ENCODE peak calls at places on chromosomes 13 and 19, in seven cellular contexts. P is left ventricle myocardium inferior, I is cardiac muscle cell, Q is RWPE1, G is tibial artery, M is brain microvascular endothelial cell, W is OCI-LY7. T is an unnamed sample.

GRCh38 chr19:42426643-42427042 is 545 bp downstream of the LIPE start:
- DNase-seq in P (no peak), I (no peak), Q (no peak), G (no peak), M (no peak), W (no peak), T (no peak)

GRCh38 chr13:24271611-24272451 is 37.5 kb upstream of the C1QTNF9 start:
- DNase-seq in P (peak), I (peak), Q (peak), G (peak), M (peak), W (no peak), T (peak)

GRCh38 chr13:101919541-101920306 is 467.2 kb downstream of the ITGBL1 start:
- DNase-seq in P (peak), I (peak), Q (no peak), G (no peak), M (peak), W (no peak), T (no peak)

GRCh38 chr19:18768046-18768771 is 22.9 kb downstream of the COMP start:
- DNase-seq in P (no peak), I (no peak), Q (no peak), G (no peak), M (no peak), W (no peak), T (no peak)

GRCh38 chr13:112768795-112769411 is 79.1 kb downstream of the ATP11A start:
- DNase-seq in P (peak), I (no peak), Q (no peak), G (no peak), M (no peak), W (no peak), T (no peak)

GRCh38 chr13:44271031-44271433 is 102.6 kb upstream of the SERP2 start:
- DNase-seq in P (no peak), I (no peak), Q (peak), G (no peak), M (no peak), W (no peak), T (no peak)

GRCh38 chr13:49754146-49754545 is 38.3 kb downstream of the KPNA3 start:
- DNase-seq in P (no peak), I (no peak), Q (no peak), G (no peak), M (no peak), W (no peak), T (no peak)

GRCh38 chr13:59458908-59459579 is 704.7 kb downstream of the DIAPH3 start:
- DNase-seq in P (no peak), I (peak), Q (peak), G (no peak), M (peak), W (no peak), T (no peak)

GRCh38 chr13:79228972-79229371 is 177.1 kb downstream of the RBM26 start:
- DNase-seq in P (no peak), I (no peak), Q (peak), G (no peak), M (no peak), W (no peak), T (no peak)

GRCh38 chr19:33687761-33688656 is 66.3 kb downstream of the CHST8 start:
- DNase-seq in P (no peak), I (no peak), Q (no peak), G (peak), M (no peak), W (no peak), T (no peak)
- H3K27ac ChIP-seq in P (no peak), I (no peak), Q (no peak), G (no peak), M (no peak), W (no peak), T (no peak)

GRCh38 chr13:72652681-72653080 is 74.7 kb downstream of the MZT1 start:
- DNase-seq in P (no peak), I (peak), Q (no peak), G (no peak), M (peak), W (no peak), T (no peak)

GRCh38 chr13:72643339-72643989 is 84.0 kb downstream of the MZT1 start:
- DNase-seq in P (peak), I (peak), Q (peak), G (peak), M (peak), W (peak), T (no peak)

GRCh38 chr13:72651196-72651595 is 76.2 kb downstream of the MZT1 start:
- DNase-seq in P (no peak), I (no peak), Q (no peak), G (no peak), M (peak), W (no peak), T (no peak)

GRCh38 chr13:72645521-72645920 is 81.9 kb downstream of the MZT1 start:
- DNase-seq in P (no peak), I (no peak), Q (no peak), G (no peak), M (no peak), W (no peak), T (no peak)

GRCh38 chr13:72648513-72649065 is 78.8 kb downstream of the MZT1 start:
- DNase-seq in P (no peak), I (peak), Q (no peak), G (no peak), M (no peak), W (no peak), T (no peak)
- TF ChIP-seq CTCF in P (no peak), I (peak), Q (no peak), G (no peak), M (peak), W (no peak), T (no peak)

GRCh38 chr13:64480206-64480605 is 2749.9 kb downstream of the PCDH9 start:
- DNase-seq in P (no peak), I (no peak), Q (no peak), G (no peak), M (no peak), W (no peak), T (no peak)
- H3K27ac ChIP-seq in P (no peak), I (no peak), Q (no peak), G (no peak), M (no peak), W (no peak), T (no peak)

GRCh38 chr13:20353973-20354372 is 121.9 kb upstream of the GJB6 start:
- DNase-seq in P (no peak), I (peak), Q (no peak), G (no peak), M (no peak), W (no peak), T (no peak)
- TF ChIP-seq CTCF in P (no peak), I (peak), Q (no peak), G (no peak), M (no peak), W (no peak), T (no peak)

DNA sequence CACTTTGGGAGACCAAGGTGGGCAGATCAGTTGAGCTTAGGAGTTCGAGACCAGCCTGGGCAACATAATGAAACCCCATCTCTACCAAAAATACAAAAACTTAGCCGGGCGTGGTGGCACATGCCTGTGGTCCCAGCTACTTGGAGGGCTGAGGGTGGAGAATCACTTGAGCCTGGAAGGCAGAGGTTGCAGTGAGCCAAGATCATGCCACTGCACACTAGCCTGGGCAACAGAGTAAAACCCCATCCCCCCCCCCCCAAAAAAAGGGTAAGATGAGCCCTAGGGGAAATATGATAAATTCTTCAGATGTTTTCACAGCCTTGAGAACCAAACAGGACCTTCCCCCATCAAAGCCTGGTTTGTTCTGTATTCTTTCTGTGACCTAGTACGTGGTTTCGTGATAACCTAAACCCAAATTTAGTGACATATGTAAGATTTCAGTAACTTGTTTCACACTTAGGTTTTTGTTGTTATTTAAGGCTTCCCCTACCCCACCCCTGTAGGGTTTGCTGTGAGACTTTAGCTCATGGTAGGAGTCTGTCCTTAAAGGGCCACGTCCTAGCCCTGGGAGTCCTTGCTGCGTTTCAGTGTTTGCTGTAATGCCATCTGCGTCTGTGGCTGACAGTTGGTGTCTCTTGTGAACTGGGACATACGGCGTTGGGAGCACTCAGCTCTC is 49.6 kb downstream of the MYO9B start:
- DNase-seq in P (no peak), I (peak), Q (no peak), G (no peak), M (peak), W (peak), T (no peak)
- H3K27ac ChIP-seq in P (peak), I (no peak), Q (peak), G (peak), M (peak), W (peak), T (peak)

DNA sequence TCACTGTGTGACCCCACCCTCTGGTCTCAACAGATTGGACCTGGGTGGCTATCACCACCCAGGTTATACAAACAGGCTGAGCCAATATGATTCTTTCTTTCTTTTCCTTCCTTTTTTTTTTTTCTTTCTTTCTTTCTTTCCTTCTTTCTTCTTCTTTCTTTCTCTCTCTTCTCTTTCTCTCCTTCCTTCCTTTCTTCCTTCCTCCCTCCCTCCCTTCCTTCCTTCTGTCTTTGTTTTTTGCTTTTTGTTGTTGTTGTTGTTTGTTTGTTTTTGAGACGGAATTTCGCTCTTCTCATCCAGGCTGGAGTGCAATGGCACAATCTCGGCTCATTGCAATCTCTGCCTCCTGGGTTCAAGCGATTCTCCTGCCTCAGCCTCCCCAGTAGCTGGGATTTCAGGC is 17.0 kb upstream of the PTPRS start:
- DNase-seq in P (no peak), I (no peak), Q (no peak), G (no peak), M (no peak), W (no peak), T (no peak)
- TF ChIP-seq CTCF in P (no peak), I (no peak), Q (no peak), G (no peak), M (no peak), W (no peak), T (no peak)

DNA sequence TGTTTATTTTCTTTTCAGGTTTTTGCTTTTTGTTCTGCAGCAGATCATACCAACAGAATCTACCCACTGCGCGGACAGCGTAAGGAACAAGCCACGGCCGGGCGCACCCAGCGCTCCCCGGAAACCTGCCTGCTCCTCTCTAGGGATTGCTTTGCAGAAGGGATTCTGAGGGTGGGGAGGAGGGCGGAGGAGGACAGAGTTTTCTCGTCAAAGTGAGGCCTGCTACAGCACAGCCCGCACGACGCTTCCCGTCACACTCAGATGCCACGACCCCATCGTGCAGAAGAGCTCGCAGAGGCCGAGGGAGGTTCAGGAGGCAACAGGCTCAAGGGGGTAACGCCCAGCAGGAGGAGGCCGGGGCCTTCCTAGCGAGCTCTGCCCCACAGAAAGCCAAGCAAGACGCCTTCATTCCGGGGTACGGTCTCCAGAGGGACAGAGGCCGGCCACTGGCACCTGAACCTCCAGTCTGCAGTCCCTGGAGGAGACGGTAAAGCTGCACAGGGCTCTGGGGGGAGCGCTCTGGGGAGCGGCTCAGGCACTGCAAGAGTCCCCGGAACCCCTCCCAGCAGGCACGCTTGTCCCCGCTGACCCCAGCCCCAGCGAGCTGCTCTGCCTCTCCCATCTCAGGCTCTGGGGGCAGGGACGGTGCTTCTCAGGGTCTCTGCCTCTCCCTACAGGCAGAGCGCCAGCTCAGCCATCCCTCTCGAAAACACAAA is 6.9 kb downstream of the REXO1 start:
- DNase-seq in P (no peak), I (no peak), Q (no peak), G (no peak), M (no peak), W (no peak), T (no peak)
- H3K27ac ChIP-seq in P (peak), I (peak), Q (peak), G (no peak), M (no peak), W (no peak), T (peak)

DNA sequence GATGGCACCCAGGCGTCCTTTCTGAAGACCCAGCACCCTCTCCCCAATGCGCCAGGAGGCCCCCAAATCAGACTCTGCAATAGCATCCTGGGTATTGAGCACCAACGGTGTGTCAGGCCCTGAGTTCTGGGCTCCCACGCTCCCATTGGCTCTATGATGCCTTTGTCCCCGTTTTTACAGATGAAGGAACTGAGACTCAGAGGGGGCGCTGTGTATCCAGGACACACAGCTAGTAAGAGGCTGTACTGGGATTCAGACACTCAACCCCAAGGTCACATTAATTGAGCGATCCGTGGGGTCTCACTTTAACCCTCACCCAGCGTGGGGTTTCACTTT is 42.5 kb downstream of the CYP4F22 start:
- DNase-seq in P (no peak), I (peak), Q (no peak), G (no peak), M (no peak), W (no peak), T (no peak)
- TF ChIP-seq CTCF in P (no peak), I (peak), Q (no peak), G (no peak), M (no peak), W (no peak), T (no peak)

GRCh38 chr19:27735314-27735713 is 1477.6 kb downstream of the UQCRFS1 start:
- DNase-seq in P (no peak), I (no peak), Q (no peak), G (no peak), M (no peak), W (no peak), T (no peak)

GRCh38 chr19:27738569-27739193 is 1474.3 kb downstream of the UQCRFS1 start:
- DNase-seq in P (no peak), I (no peak), Q (no peak), G (no peak), M (no peak), W (no peak), T (no peak)

GRCh38 chr19:27733551-27734266 is 1479.2 kb downstream of the UQCRFS1 start:
- DNase-seq in P (no peak), I (no peak), Q (no peak), G (no peak), M (no peak), W (no peak), T (peak)

GRCh38 chr19:27736225-27736624 is 1476.7 kb downstream of the UQCRFS1 start:
- DNase-seq in P (no peak), I (no peak), Q (no peak), G (no peak), M (no peak), W (no peak), T (no peak)

DNA sequence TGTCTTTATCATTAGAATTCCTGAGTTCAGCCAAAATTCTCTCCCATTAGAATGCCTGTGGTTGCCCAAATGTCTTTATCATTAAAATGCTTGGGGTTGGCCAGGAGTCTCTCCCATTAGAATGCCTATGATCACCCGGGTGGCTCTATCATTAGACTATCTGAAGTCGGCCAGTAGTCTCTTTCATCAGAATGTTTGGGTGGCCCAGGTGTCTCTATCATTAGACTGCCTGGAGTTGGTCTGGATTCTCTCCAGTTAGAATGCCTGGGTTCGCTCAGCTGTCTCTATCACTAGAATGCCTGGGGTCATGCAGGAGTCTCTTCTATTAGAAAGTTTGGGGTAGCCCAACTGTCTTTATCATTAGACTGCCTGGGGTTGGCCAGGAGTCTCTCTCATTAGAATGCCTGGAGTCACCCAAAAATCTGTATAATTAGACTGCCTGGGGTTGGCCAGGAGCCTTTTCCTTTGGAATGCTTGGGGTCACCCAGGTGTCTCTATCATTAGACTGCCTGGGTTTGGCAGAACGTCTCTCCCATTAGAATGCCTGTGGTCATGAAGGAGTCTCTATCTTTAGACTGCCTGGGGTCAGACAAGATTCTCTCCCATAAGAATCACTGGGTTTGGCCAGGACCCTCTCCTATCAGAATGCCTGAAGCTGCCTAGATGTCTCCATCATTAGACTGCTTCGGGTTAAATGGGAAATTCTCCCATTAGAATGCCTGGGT is 1478.3 kb downstream of the UQCRFS1 start:
- DNase-seq in P (no peak), I (no peak), Q (no peak), G (no peak), M (no peak), W (no peak), T (no peak)
- H3K27ac ChIP-seq in P (no peak), I (no peak), Q (no peak), G (no peak), M (no peak), W (no peak), T (no peak)

GRCh38 chr13:40993987-40994386 is 25.1 kb downstream of the ELF1 start:
- DNase-seq in P (no peak), I (no peak), Q (peak), G (no peak), M (no peak), W (no peak), T (no peak)
- TF ChIP-seq CTCF in P (no peak), I (no peak), Q (no peak), G (no peak), M (no peak), W (peak), T (no peak)